ENCODE peak calls at places on chromosome 16, in seven cellular contexts. E is fibroblast of the aortic adventitia, I is left ventricle myocardium inferior, D is endothelial cell, H is endodermal cell, O is adrenal gland, P is GM20000. G is an unnamed sample.

GRCh38 chr16:2238396-2239230 is 2.4 kb downstream of the DNASE1L2 start:
- DNase-seq in H (peak), O (peak), D (no peak), E (no peak), I (no peak), P (no peak), G (no peak)

GRCh38 chr16:10619271-10619849 is 39.0 kb upstream of the EMP2 start:
- DNase-seq in I (peak), P (peak), H (peak), E (no peak), O (no peak), D (no peak), G (no peak)

GRCh38 chr16:17607624-17608023 is 136.9 kb upstream of the XYLT1 start:
- DNase-seq in H (no peak), O (no peak), D (no peak), I (no peak), P (no peak), E (no peak), G (no peak)

GRCh38 chr16:67240506-67240905 is 6.8 kb downstream of the FHOD1 start:
- DNase-seq in E (no peak), D (no peak), I (no peak), P (no peak), H (peak), O (no peak), G (peak)

GRCh38 chr16:87957296-87958069 is 6.2 kb downstream of the BANP start:
- DNase-seq in O (no peak), P (no peak), D (no peak), H (peak), I (no peak), E (no peak), G (no peak)

GRCh38 chr16:71352466-71352865 is 6.1 kb upstream of the CALB2 start:
- DNase-seq in E (no peak), H (no peak), I (no peak), P (no peak), D (no peak), O (no peak), G (no peak)

GRCh38 chr16:31333686-31334649 is 21.0 kb upstream of the ITGAX start:
- DNase-seq in O (no peak), I (no peak), H (peak), P (peak), D (no peak), E (peak), G (peak)

GRCh38 chr16:85234310-85235235 is 122.3 kb upstream of the CIBAR2 start:
- DNase-seq in D (peak), H (peak), O (peak), P (no peak), E (peak), I (peak), G (peak)

GRCh38 chr16:27792486-27793275 is 242.7 kb downstream of the KATNIP start:
- DNase-seq in D (no peak), P (no peak), O (no peak), H (no peak), I (no peak), E (peak), G (no peak)

GRCh38 chr16:18938986-18939385 is 12.8 kb upstream of the SMG1 start:
- DNase-seq in O (no peak), I (no peak), E (no peak), P (no peak), D (no peak), H (no peak), G (no peak)

GRCh38 chr16:47866431-47866830 is 289.4 kb downstream of the ABCC12 start:
- DNase-seq in D (no peak), O (no peak), E (no peak), I (no peak), H (no peak), P (no peak), G (no peak)

GRCh38 chr16:65666132-65666869 is 544.4 kb upstream of the CDH11 start:
- DNase-seq in D (no peak), H (peak), O (no peak), E (no peak), P (no peak), I (no peak), G (no peak)

GRCh38 chr16:75695708-75696107 is 5.6 kb downstream of the DUXB start:
- DNase-seq in P (no peak), D (no peak), I (no peak), E (peak), H (peak), O (no peak), G (no peak)

GRCh38 chr16:66476328-66477027 is 49.4 kb downstream of the BEAN1 start:
- DNase-seq in P (peak), D (no peak), H (peak), O (peak), I (no peak), E (no peak), G (no peak)

GRCh38 chr16:66427036-66427446 is at the start of gene BEAN1:
- DNase-seq in O (no peak), E (no peak), D (no peak), P (peak), I (peak), H (no peak), G (no peak)

GRCh38 chr16:789451-789850 is 1.0 kb downstream of the CHTF18 start:
- DNase-seq in P (no peak), H (no peak), D (no peak), I (no peak), O (peak), E (no peak), G (no peak)

GRCh38 chr16:55421225-55421624 is 57.8 kb upstream of the MMP2 start:
- DNase-seq in E (no peak), I (no peak), O (no peak), P (no peak), H (no peak), D (peak), G (no peak)

GRCh38 chr16:1766231-1766630 is 5.1 kb downstream of the NME3 start:
- DNase-seq in D (no peak), P (no peak), H (no peak), O (no peak), E (no peak), I (no peak), G (no peak)

GRCh38 chr16:12362482-12363458 is 386.2 kb downstream of the SNX29 start:
- DNase-seq in E (peak), D (no peak), O (no peak), P (no peak), H (no peak), I (peak), G (no peak)

GRCh38 chr16:83948914-83949723 is 3.9 kb upstream of the OSGIN1 start:
- DNase-seq in D (no peak), O (no peak), H (no peak), I (no peak), E (no peak), P (no peak), G (no peak)

GRCh38 chr16:65547799-65548446 is 426.1 kb upstream of the CDH11 start:
- DNase-seq in O (no peak), I (no peak), E (peak), D (no peak), P (no peak), H (peak), G (peak)

GRCh38 chr16:12290868-12291267 is 314.3 kb downstream of the SNX29 start:
- DNase-seq in I (no peak), D (no peak), H (no peak), P (no peak), E (no peak), O (no peak), G (no peak)

GRCh38 chr16:27491894-27492587 is 57.7 kb downstream of the GTF3C1 start:
- DNase-seq in E (no peak), I (no peak), H (peak), D (no peak), P (no peak), O (no peak), G (no peak)

GRCh38 chr16:12721841-12722467 is 81.7 kb downstream of the CPPED1 start:
- DNase-seq in P (no peak), I (no peak), O (no peak), E (no peak), H (no peak), D (no peak), G (peak)

GRCh38 chr16:9302102-9302501 is 210.7 kb downstream of the HAPSTR1 start:
- DNase-seq in P (no peak), I (no peak), E (no peak), H (no peak), D (no peak), O (no peak), G (no peak)

GRCh38 chr16:72722552-72722951 is 325.4 kb downstream of the ZFHX3 start:
- DNase-seq in P (no peak), H (peak), E (no peak), I (no peak), O (no peak), D (no peak), G (no peak)

GRCh38 chr16:51449441-51449840 is 298.4 kb upstream of the SALL1 start:
- DNase-seq in E (no peak), P (no peak), H (peak), I (no peak), D (no peak), O (no peak), G (no peak)

GRCh38 chr16:48350716-48351115 is 34.5 kb downstream of the SIAH1 start:
- DNase-seq in D (no peak), H (peak), P (no peak), I (no peak), E (no peak), O (no peak), G (no peak)

GRCh38 chr16:20061132-20061531 is 12.6 kb downstream of the GPR139 start:
- DNase-seq in I (no peak), E (no peak), P (no peak), H (no peak), O (no peak), D (no peak), G (no peak)

GRCh38 chr16:48607056-48607825 is 2.7 kb downstream of the N4BP1 start:
- DNase-seq in P (no peak), H (peak), E (peak), I (no peak), D (no peak), O (no peak), G (peak)

GRCh38 chr16:87234601-87235000 is 82.6 kb downstream of the C16orf95 start:
- DNase-seq in O (no peak), P (no peak), I (no peak), H (peak), D (no peak), E (no peak), G (no peak)

GRCh38 chr16:82782715-82783251 is 156.0 kb downstream of the CDH13 start:
- DNase-seq in H (peak), P (no peak), E (peak), O (no peak), I (peak), D (no peak), G (no peak)

GRCh38 chr16:21162661-21163151 is 4.2 kb downstream of the LDAF1 start:
- DNase-seq in E (peak), P (no peak), O (peak), D (no peak), I (peak), H (no peak), G (no peak)

GRCh38 chr16:1763521-1764511 is 7.5 kb downstream of the NME3 start:
- DNase-seq in I (no peak), O (no peak), H (peak), D (peak), E (no peak), P (no peak), G (no peak)

GRCh38 chr16:77782694-77783093 is 5.7 kb upstream of the VAT1L start:
- DNase-seq in I (no peak), D (no peak), P (no peak), E (peak), H (no peak), O (peak), G (no peak)
- TF ChIP-seq CTCF in I (peak), D (no peak), P (peak), E (peak), H (peak), O (peak), G (peak)

GRCh38 chr16:68363847-68364600 is 53.2 kb downstream of the PRMT7 start:
- DNase-seq in H (peak), E (peak), O (peak), P (no peak), D (no peak), I (no peak), G (no peak)

GRCh38 chr16:68365167-68365817 is 54.5 kb downstream of the PRMT7 start:
- DNase-seq in H (no peak), I (peak), P (no peak), E (no peak), D (no peak), O (no peak), G (no peak)

GRCh38 chr16:68362952-68363846 is 52.4 kb downstream of the PRMT7 start:
- DNase-seq in H (no peak), I (no peak), E (no peak), O (no peak), D (no peak), P (no peak), G (no peak)

GRCh38 chr16:68366062-68366461 is 55.2 kb downstream of the PRMT7 start:
- DNase-seq in O (no peak), P (no peak), D (no peak), H (no peak), I (no peak), E (no peak), G (no peak)

GRCh38 chr16:68364601-68364998 is 53.8 kb downstream of the PRMT7 start:
- DNase-seq in P (no peak), O (no peak), H (peak), E (peak), D (no peak), I (no peak), G (no peak)
- TF ChIP-seq CTCF in P (no peak), O (no peak), H (peak), E (no peak), D (peak), I (no peak), G (peak)

GRCh38 chr16:54359555-54359954 is 73.0 kb upstream of the IRX3 start:
- DNase-seq in O (no peak), D (no peak), E (no peak), P (no peak), I (no peak), H (no peak), G (no peak)

GRCh38 chr16:54362801-54363200 is 76.2 kb upstream of the IRX3 start:
- DNase-seq in H (no peak), I (no peak), D (no peak), P (no peak), E (no peak), O (no peak), G (no peak)

GRCh38 chr16:54361246-54361645 is 74.7 kb upstream of the IRX3 start:
- DNase-seq in O (no peak), I (no peak), D (no peak), P (no peak), H (no peak), E (no peak), G (no peak)

GRCh38 chr16:54363760-54364159 is 77.2 kb upstream of the IRX3 start:
- DNase-seq in D (no peak), I (no peak), P (no peak), O (no peak), E (no peak), H (peak), G (no peak)

DNA sequence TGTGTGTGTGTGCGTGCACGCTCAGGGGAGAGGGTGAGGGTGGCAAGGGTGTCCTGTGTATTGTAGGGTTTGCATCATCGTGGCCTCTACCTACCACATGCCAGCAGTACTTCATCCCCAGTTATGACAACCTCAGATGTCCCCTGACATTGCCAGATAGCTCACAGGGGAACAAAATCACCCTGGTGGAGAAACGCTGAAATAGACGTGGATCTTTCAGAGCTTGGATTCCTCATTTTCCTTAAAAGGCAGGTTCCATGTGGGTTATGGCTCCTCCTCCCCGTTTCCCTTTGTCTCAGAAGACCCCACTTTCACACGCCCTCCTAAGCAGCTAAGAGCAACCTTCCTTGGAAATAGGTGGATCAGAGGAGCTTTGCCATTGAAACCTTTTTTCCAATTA is 75.2 kb upstream of the IRX3 start:
- DNase-seq in P (no peak), H (no peak), D (no peak), O (no peak), I (no peak), E (no peak), G (no peak)
- TF ChIP-seq CTCF in P (no peak), H (peak), D (no peak), O (no peak), I (no peak), E (no peak), G (peak)

GRCh38 chr16:28981517-28981916 is 3.3 kb upstream of the LAT start:
- DNase-seq in I (no peak), E (no peak), O (no peak), P (peak), D (peak), H (peak), G (no peak)
- TF ChIP-seq CTCF in I (peak), E (peak), O (no peak), P (peak), D (peak), H (peak), G (peak)

DNA sequence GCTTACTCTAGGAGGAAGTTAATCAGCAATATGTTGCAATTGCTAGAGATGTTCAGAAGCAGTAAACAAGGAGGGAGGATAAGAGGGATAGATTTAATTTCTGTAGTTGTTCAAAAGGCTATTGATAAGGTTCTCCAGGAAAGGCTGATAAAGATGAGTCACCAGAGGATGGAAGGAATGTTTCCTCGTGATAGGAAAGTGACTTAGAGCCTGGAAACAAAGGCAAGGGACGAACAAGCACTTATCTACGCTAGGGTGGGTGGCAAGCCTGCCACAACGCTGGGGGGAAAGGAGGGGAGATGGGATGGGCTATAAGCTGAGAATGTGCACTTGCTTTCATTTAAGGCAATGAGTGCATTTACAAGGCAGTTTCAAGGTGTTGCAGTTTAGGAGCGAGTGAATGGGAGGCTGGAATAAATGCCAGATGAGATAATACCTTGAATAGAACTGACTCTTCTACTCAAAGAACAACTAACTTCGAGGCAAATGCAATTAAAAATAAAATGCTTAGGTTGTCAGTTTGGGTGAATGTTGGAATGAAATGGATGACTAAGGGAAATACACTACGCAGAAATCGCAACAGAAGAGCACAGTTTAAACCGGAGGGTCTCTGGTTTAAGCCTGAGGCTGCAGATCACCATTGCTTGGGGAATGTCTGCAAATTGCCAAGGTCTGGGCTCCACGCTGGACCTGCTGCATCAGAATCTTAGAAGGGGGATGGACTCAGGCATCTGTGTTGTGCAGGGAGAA is 76.0 kb upstream of the RBBP6 start:
- DNase-seq in E (no peak), I (no peak), P (no peak), D (no peak), H (peak), O (no peak), G (no peak)
- TF ChIP-seq CTCF in E (no peak), I (no peak), P (no peak), D (no peak), H (no peak), O (no peak), G (no peak)

GRCh38 chr16:22977294-22977697 is 163.3 kb downstream of the HS3ST2 start:
- DNase-seq in H (no peak), O (no peak), E (peak), P (no peak), D (no peak), I (no peak), G (peak)
- TF ChIP-seq CTCF in H (peak), O (peak), E (no peak), P (no peak), D (peak), I (no peak), G (peak)

DNA sequence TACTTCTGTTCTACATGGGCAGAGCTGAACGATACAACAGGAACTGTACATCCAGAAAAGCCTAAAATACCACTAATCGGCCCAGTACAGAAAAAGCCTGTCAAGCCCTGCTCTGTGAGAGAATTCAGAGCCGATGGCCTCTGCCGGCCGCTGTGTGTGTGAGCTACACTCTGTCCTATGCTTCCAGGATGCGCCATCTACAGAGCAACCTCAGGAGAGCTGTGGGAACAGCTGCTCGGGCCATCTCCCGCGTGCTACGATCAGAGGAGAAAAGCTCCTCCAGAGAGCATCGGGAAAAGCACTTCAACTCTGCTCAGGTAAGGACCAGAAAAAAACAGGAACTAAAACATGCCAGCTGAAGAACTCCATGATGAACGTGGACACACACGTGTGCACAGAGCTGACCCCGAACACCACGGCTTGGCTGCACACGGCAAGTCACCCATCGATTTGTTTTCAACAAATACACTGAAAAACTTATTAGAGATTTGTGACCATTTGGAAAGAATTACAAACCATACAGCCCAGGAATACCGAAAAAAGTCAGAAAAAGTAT is 115.9 kb downstream of the ANKRD11 start:
- DNase-seq in I (no peak), E (no peak), O (no peak), H (peak), P (no peak), D (no peak), G (no peak)
- TF ChIP-seq CTCF in I (peak), E (no peak), O (no peak), H (peak), P (no peak), D (no peak), G (no peak)

DNA sequence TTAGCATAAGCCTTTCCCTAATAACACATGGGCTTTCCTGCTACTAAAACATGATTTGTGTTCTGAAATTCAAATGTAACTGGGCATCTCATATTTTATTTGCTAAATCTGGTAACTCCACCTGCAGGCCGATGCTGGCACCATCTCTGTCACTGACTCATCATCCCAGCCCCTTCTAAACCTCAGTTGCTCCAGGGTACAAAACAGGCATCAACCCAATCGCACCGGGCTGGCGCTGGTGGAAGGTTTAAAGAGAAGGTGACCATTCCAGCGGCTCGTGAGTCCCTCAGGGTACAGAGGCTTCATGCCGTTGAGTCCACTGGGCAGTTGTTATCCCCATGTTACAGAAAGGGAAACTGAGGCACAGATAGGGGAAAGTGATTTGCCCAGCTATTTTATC is 27.1 kb downstream of the PPL start:
- DNase-seq in E (no peak), I (no peak), D (no peak), P (no peak), O (no peak), H (no peak), G (no peak)
- TF ChIP-seq CTCF in E (no peak), I (no peak), D (no peak), P (no peak), O (no peak), H (peak), G (no peak)

GRCh38 chr16:49890876-49891275 is 35.0 kb upstream of the ZNF423 start:
- DNase-seq in D (peak), E (no peak), O (no peak), I (no peak), H (peak), P (no peak), G (no peak)
- TF ChIP-seq CTCF in D (peak), E (no peak), O (peak), I (peak), H (peak), P (no peak), G (peak)